ENCODE peak calls at places on chromosomes 5 and 9, in six cellular contexts. One of them, this sample, is unnamed.

GRCh38 chr9:131722260-131722659 is 17.6 kb downstream of the RAPGEF1 start:
- DNase-seq in fibroblast of the aortic adventitia: no peak
- DNase-seq in A549: no peak
- DNase-seq in ovary: no peak
- DNase-seq in heart right ventricle: peak; percentile 58
- DNase-seq in spleen: no peak
- DNase-seq in this sample: no peak

GRCh38 chr5:173954671-173955605 is 34.0 kb upstream of the C5orf47 start:
- DNase-seq in fibroblast of the aortic adventitia: peak; percentile 13
- DNase-seq in A549: no peak
- DNase-seq in ovary: no peak
- DNase-seq in heart right ventricle: no peak
- DNase-seq in spleen: no peak
- DNase-seq in this sample: no peak

GRCh38 chr5:53403291-53403690 is 77.1 kb upstream of the FST start:
- DNase-seq in fibroblast of the aortic adventitia: peak; percentile 51
- DNase-seq in A549: no peak
- DNase-seq in ovary: no peak
- DNase-seq in heart right ventricle: no peak
- DNase-seq in spleen: no peak
- DNase-seq in this sample: no peak

GRCh38 chr5:133744909-133745308 is 132.6 kb upstream of the FSTL4 start:
- DNase-seq in fibroblast of the aortic adventitia: no peak
- DNase-seq in A549: no peak
- DNase-seq in ovary: no peak
- DNase-seq in heart right ventricle: no peak
- DNase-seq in spleen: no peak
- DNase-seq in this sample: no peak

GRCh38 chr5:43702815-43703214 is 99.8 kb downstream of the NNT start:
- DNase-seq in fibroblast of the aortic adventitia: peak; percentile 59
- DNase-seq in A549: no peak
- DNase-seq in ovary: no peak
- DNase-seq in heart right ventricle: no peak
- DNase-seq in spleen: no peak
- DNase-seq in this sample: no peak

GRCh38 chr9:110040788-110041187 is 167.2 kb downstream of the C9orf152 start:
- DNase-seq in fibroblast of the aortic adventitia: peak; percentile 93
- DNase-seq in A549: no peak
- DNase-seq in ovary: no peak
- DNase-seq in heart right ventricle: no peak
- DNase-seq in spleen: no peak
- DNase-seq in this sample: no peak

GRCh38 chr5:118919016-118919415 is 69.3 kb downstream of the DTWD2 start:
- DNase-seq in fibroblast of the aortic adventitia: no peak
- DNase-seq in A549: no peak
- DNase-seq in ovary: no peak
- DNase-seq in heart right ventricle: no peak
- DNase-seq in spleen: no peak
- DNase-seq in this sample: no peak

GRCh38 chr9:4932681-4933080 is 52.4 kb upstream of the JAK2 start:
- DNase-seq in fibroblast of the aortic adventitia: no peak
- DNase-seq in A549: no peak
- DNase-seq in ovary: no peak
- DNase-seq in heart right ventricle: no peak
- DNase-seq in spleen: no peak
- DNase-seq in this sample: no peak

GRCh38 chr9:108040783-108041182 is 551.2 kb upstream of the KLF4 start:
- DNase-seq in fibroblast of the aortic adventitia: no peak
- DNase-seq in A549: peak; percentile 26
- DNase-seq in ovary: no peak
- DNase-seq in heart right ventricle: no peak
- DNase-seq in spleen: no peak
- DNase-seq in this sample: no peak

GRCh38 chr9:133046900-133047295 is 14.9 kb upstream of the CEL start:
- DNase-seq in fibroblast of the aortic adventitia: no peak
- DNase-seq in A549: no peak
- DNase-seq in ovary: no peak
- DNase-seq in heart right ventricle: no peak
- DNase-seq in spleen: no peak
- DNase-seq in this sample: no peak

GRCh38 chr9:89679006-89679395 is 74.2 kb downstream of the GADD45G start:
- DNase-seq in fibroblast of the aortic adventitia: no peak
- DNase-seq in A549: no peak
- DNase-seq in ovary: no peak
- DNase-seq in heart right ventricle: no peak
- DNase-seq in spleen: no peak
- DNase-seq in this sample: no peak

GRCh38 chr9:111795557-111795839 is 761 bp upstream of the SHOC1 start:
- DNase-seq in fibroblast of the aortic adventitia: no peak
- DNase-seq in A549: no peak
- DNase-seq in ovary: no peak
- DNase-seq in heart right ventricle: no peak
- DNase-seq in spleen: no peak
- DNase-seq in this sample: no peak
- H3K4me3 ChIP-seq in fibroblast of the aortic adventitia: no peak overlapping the region
- H3K4me3 ChIP-seq in A549: no peak overlapping the region
- H3K4me3 ChIP-seq in ovary: no peak overlapping the region
- H3K4me3 ChIP-seq in heart right ventricle: no peak overlapping the region
- H3K4me3 ChIP-seq in spleen: no peak overlapping the region
- H3K4me3 ChIP-seq in this sample: no peak overlapping the region

DNA sequence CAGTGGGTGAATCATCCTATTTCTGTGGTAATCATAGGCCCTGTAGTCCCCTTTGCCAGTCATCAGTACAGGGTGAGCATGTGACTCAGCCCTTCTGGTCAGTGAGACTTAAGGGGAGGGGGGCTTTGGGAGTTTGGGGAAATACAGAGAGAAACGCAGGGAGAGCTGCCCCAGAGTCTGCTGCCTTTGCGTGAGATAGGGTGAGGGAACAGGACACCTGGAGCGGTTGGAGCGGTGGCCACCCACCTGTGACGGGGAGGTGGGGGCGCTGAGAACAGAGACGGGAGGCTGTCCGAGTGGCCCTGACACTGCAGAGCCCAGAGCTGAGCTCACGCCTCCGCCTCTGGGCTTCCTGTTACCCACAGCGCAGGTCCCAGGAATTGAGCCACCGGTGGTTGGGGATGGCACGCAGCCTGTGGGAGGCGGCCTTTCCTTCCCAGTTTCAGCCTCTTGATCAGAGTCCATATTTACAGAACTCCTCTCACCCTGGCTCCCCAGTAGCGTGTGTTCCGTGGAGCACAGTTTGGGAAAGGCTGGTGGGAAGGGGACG is 92.0 kb upstream of the ERCC6L2 start:
- DNase-seq in fibroblast of the aortic adventitia: no peak
- DNase-seq in A549: no peak
- DNase-seq in ovary: no peak
- DNase-seq in heart right ventricle: no peak
- DNase-seq in spleen: no peak
- DNase-seq in this sample: no peak
- TF ChIP-seq CTCF in fibroblast of the aortic adventitia: no peak
- TF ChIP-seq CTCF in A549: no peak
- TF ChIP-seq CTCF in ovary: no peak
- TF ChIP-seq CTCF in heart right ventricle: no peak
- TF ChIP-seq CTCF in spleen: no peak
- TF ChIP-seq CTCF in this sample: no peak

GRCh38 chr9:126599047-126599650 is 14.6 kb upstream of the LMX1B start:
- DNase-seq in fibroblast of the aortic adventitia: no peak
- DNase-seq in A549: no peak
- DNase-seq in ovary: no peak
- DNase-seq in heart right ventricle: no peak
- DNase-seq in spleen: peak; percentile 6
- DNase-seq in this sample: no peak
- H3K4me3 ChIP-seq in fibroblast of the aortic adventitia: no peak overlapping the region
- H3K4me3 ChIP-seq in A549: no peak overlapping the region
- H3K4me3 ChIP-seq in ovary: no peak overlapping the region
- H3K4me3 ChIP-seq in heart right ventricle: no peak overlapping the region
- H3K4me3 ChIP-seq in spleen: no peak overlapping the region
- H3K4me3 ChIP-seq in this sample: no peak overlapping the region

GRCh38 chr5:178150977-178151734 is 2.5 kb downstream of the NHP2 start:
- DNase-seq in fibroblast of the aortic adventitia: peak; percentile 10
- DNase-seq in A549: peak; percentile 27
- DNase-seq in ovary: no peak
- DNase-seq in heart right ventricle: no peak
- DNase-seq in spleen: peak; percentile 66
- DNase-seq in this sample: no peak
- TF ChIP-seq CTCF in fibroblast of the aortic adventitia: no peak
- TF ChIP-seq CTCF in A549: no peak
- TF ChIP-seq CTCF in ovary: no peak
- TF ChIP-seq CTCF in heart right ventricle: no peak
- TF ChIP-seq CTCF in spleen: no peak
- TF ChIP-seq CTCF in this sample: peak; percentile 1

DNA sequence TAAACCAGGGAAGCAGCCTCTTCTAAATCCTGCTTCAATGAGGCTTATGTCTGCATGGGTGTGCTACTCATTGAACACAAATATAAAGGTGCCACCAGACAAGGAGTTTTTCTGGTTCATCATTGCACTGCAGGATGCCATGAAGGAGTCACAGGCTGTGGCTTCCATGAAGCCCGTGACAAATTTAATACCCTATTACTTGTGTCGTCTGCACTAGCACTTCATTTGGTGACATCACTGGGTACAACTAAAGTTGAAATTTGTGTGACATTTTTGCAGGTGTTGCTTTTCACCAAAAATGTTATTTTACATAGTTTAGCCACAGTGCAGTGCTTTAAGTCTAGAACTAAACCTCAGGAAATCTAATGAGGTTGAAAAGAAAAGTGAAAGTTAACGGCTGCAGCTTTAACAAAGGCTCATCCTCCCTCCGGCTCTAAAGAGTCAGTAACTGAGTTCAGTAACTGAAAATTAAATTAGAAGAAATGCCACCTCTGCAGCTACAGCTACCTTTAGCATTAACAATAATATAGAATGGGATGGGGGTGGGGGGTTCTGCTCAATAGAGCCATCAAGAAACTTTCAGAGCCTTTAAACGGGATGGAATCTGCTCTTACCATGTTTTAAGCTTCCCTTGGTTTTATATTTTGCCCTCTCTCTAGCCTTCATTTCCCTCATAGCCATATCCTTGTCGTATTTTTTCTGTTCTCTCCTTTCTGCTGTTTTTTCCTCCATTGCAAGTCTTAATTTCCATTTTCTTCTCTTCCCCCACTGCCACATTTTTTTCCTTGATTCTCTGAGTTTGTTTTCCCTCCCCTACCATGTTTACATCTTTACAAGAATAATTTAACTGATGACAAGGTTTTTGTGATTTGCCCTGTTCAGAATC is 233.8 kb upstream of the TMEM161B start:
- DNase-seq in fibroblast of the aortic adventitia: peak; percentile 14
- DNase-seq in A549: no peak
- DNase-seq in ovary: no peak
- DNase-seq in heart right ventricle: no peak
- DNase-seq in spleen: no peak
- DNase-seq in this sample: no peak
- H3K4me3 ChIP-seq in fibroblast of the aortic adventitia: peak overlapping the region; percentile 67
- H3K4me3 ChIP-seq in A549: peak overlapping the region; percentile 27
- H3K4me3 ChIP-seq in ovary: peak overlapping the region; percentile 44
- H3K4me3 ChIP-seq in heart right ventricle: peak overlapping the region; percentile 44
- H3K4me3 ChIP-seq in spleen: peak overlapping the region; percentile 58
- H3K4me3 ChIP-seq in this sample: peak overlapping the region; percentile 45

GRCh38 chr9:19473605-19474004 is 64.8 kb downstream of the ACER2 start:
- DNase-seq in fibroblast of the aortic adventitia: no peak
- DNase-seq in A549: no peak
- DNase-seq in ovary: no peak
- DNase-seq in heart right ventricle: no peak
- DNase-seq in spleen: no peak
- DNase-seq in this sample: no peak
- TF ChIP-seq CTCF in fibroblast of the aortic adventitia: peak; percentile 19
- TF ChIP-seq CTCF in A549: no peak
- TF ChIP-seq CTCF in ovary: no peak
- TF ChIP-seq CTCF in heart right ventricle: no peak
- TF ChIP-seq CTCF in spleen: no peak
- TF ChIP-seq CTCF in this sample: no peak

GRCh38 chr5:132419517-132420468 is 50.3 kb downstream of the SLC22A5 start:
- DNase-seq in fibroblast of the aortic adventitia: peak; percentile 75
- DNase-seq in A549: peak; percentile 84
- DNase-seq in ovary: peak; percentile 77
- DNase-seq in heart right ventricle: peak; percentile 73
- DNase-seq in spleen: peak; percentile 91
- DNase-seq in this sample: peak; percentile 67
- H3K4me3 ChIP-seq in fibroblast of the aortic adventitia: no peak overlapping the region
- H3K4me3 ChIP-seq in A549: no peak overlapping the region
- H3K4me3 ChIP-seq in ovary: no peak overlapping the region
- H3K4me3 ChIP-seq in heart right ventricle: no peak overlapping the region
- H3K4me3 ChIP-seq in spleen: no peak overlapping the region
- H3K4me3 ChIP-seq in this sample: no peak overlapping the region

GRCh38 chr9:9917400-9917799 is 695.4 kb downstream of the PTPRD start:
- DNase-seq in fibroblast of the aortic adventitia: no peak
- DNase-seq in A549: no peak
- DNase-seq in ovary: no peak
- DNase-seq in heart right ventricle: no peak
- DNase-seq in spleen: no peak
- DNase-seq in this sample: no peak

GRCh38 chr9:9914174-9914573 is 698.6 kb downstream of the PTPRD start:
- DNase-seq in fibroblast of the aortic adventitia: no peak
- DNase-seq in A549: peak; percentile 4
- DNase-seq in ovary: no peak
- DNase-seq in heart right ventricle: no peak
- DNase-seq in spleen: peak; percentile 22
- DNase-seq in this sample: no peak

GRCh38 chr9:9913276-9913832 is 699.4 kb downstream of the PTPRD start:
- DNase-seq in fibroblast of the aortic adventitia: no peak
- DNase-seq in A549: no peak
- DNase-seq in ovary: no peak
- DNase-seq in heart right ventricle: no peak
- DNase-seq in spleen: no peak
- DNase-seq in this sample: no peak

DNA sequence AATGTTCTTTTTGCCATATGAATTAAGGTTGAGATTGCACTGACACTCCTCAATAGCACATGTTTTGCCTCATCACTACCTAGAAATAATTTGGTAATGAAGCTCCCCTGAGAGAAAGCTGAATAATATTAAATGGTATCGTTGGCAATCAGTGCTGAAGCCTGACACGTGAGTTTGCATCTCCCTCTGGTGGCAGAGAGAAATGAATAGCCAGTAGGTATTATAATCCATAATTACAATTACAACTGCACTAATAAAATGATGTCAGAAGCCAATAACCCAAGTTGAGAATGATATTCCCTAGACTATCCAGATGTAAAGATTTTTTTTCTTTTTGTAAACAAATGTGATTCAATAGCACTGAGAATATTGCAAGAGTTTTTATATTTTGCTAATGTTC is 700.3 kb downstream of the PTPRD start:
- DNase-seq in fibroblast of the aortic adventitia: no peak
- DNase-seq in A549: no peak
- DNase-seq in ovary: no peak
- DNase-seq in heart right ventricle: no peak
- DNase-seq in spleen: no peak
- DNase-seq in this sample: no peak
- TF ChIP-seq CTCF in fibroblast of the aortic adventitia: peak; percentile 11
- TF ChIP-seq CTCF in A549: no peak
- TF ChIP-seq CTCF in ovary: no peak
- TF ChIP-seq CTCF in heart right ventricle: no peak
- TF ChIP-seq CTCF in spleen: no peak
- TF ChIP-seq CTCF in this sample: peak; percentile 40

This sample was measured in LNCaP clone FGC.